ENCODE peak calls at places on chromosomes 13 and 19, in nine cellular contexts. X is sigmoid colon, J is endodermal cell, U is AG04450, K is pancreas, G is bronchial epithelial cell, O is IMR-90, N is cardiac fibroblast, Z is fibroblast of pulmonary artery. E is an unnamed sample.

GRCh38 chr13:30705672-30706071 is 29.7 kb upstream of the ALOX5AP start:
- DNase-seq in Z (no peak), U (no peak), J (peak; percentile 62), O (no peak), N (no peak), X (no peak), G (peak; percentile 76), K (no peak), E (no peak)

GRCh38 chr13:99418663-99419140 is 82.6 kb upstream of the TM9SF2 start:
- DNase-seq in U (no peak), N (no peak), O (no peak), Z (no peak), X (no peak), K (no peak), G (no peak), J (no peak), E (no peak)

GRCh38 chr19:55251296-55252081 is 7.3 kb downstream of the PPP6R1 start:
- DNase-seq in Z (peak; percentile 27), K (no peak), N (peak; percentile 19), X (no peak), O (peak; percentile 16), G (peak; percentile 41), U (no peak), J (no peak), E (no peak)

GRCh38 chr13:66405908-66406802 is 824.0 kb downstream of the PCDH9 start:
- DNase-seq in G (peak; percentile 55), J (no peak), N (peak; percentile 73), U (peak; percentile 16), O (peak; percentile 65), Z (peak; percentile 53), K (no peak), X (no peak), E (peak; percentile 49)

GRCh38 chr13:40306817-40307216 is 359.6 kb downstream of the FOXO1 start:
- DNase-seq in J (no peak), Z (no peak), O (no peak), X (no peak), G (peak; percentile 51), N (no peak), K (no peak), U (no peak), E (no peak)

GRCh38 chr13:29490561-29490960 is 104.9 kb downstream of the SLC7A1 start:
- DNase-seq in O (no peak), U (no peak), N (no peak), G (no peak), X (no peak), Z (no peak), K (no peak), J (no peak), E (no peak)

GRCh38 chr13:109707044-109707794 is 79.2 kb downstream of the IRS2 start:
- DNase-seq in X (no peak), J (no peak), K (no peak), Z (no peak), N (no peak), O (no peak), U (no peak), G (no peak), E (no peak)

GRCh38 chr19:29673451-29674371 is 8.4 kb downstream of the PLEKHF1 start:
- DNase-seq in O (no peak), N (no peak), Z (no peak), G (no peak), J (no peak), U (no peak), X (peak; percentile 59), K (peak; percentile 64), E (no peak)

GRCh38 chr13:63279136-63279535 is 1863.5 kb upstream of the PCDH20 start:
- DNase-seq in Z (no peak), G (no peak), N (no peak), O (no peak), X (no peak), K (no peak), U (no peak), J (no peak), E (no peak)

GRCh38 chr19:46733693-46734240 is 12.1 kb upstream of the FKRP start:
- DNase-seq in U (no peak), K (no peak), X (no peak), N (no peak), O (no peak), Z (no peak), G (no peak), J (no peak), E (no peak)

GRCh38 chr19:48090281-48090802 is 20.3 kb downstream of the PLA2G4C start:
- DNase-seq in K (no peak), X (no peak), G (no peak), N (no peak), O (no peak), J (no peak), U (no peak), Z (no peak), E (peak; percentile 80)

GRCh38 chr13:94352057-94352456 is 127.4 kb downstream of the DCT start:
- DNase-seq in Z (no peak), J (no peak), N (peak; percentile 44), U (no peak), K (no peak), G (no peak), O (peak; percentile 31), X (no peak), E (no peak)

GRCh38 chr13:78437781-78438180 is 165.6 kb downstream of the POU4F1 start:
- DNase-seq in G (no peak), O (no peak), K (no peak), U (no peak), Z (no peak), N (no peak), J (no peak), X (no peak), E (no peak)

GRCh38 chr19:55196803-55197202 is 12.5 kb downstream of the PTPRH start:
- DNase-seq in K (no peak), N (no peak), J (no peak), U (no peak), Z (no peak), X (no peak), O (no peak), G (no peak), E (no peak)

GRCh38 chr19:10254244-10254643 is 2.2 kb downstream of the MRPL4 start:
- DNase-seq in J (peak; percentile 24), Z (no peak), X (no peak), N (no peak), O (no peak), G (no peak), K (no peak), U (no peak), E (no peak)
- H3K4me3 ChIP-seq in J (no peak overlapping the region), Z (no peak overlapping the region), X (no peak overlapping the region), N (no peak overlapping the region), O (no peak overlapping the region), G (no peak overlapping the region), K (no peak overlapping the region), U (no peak overlapping the region), E (no peak overlapping the region)

DNA sequence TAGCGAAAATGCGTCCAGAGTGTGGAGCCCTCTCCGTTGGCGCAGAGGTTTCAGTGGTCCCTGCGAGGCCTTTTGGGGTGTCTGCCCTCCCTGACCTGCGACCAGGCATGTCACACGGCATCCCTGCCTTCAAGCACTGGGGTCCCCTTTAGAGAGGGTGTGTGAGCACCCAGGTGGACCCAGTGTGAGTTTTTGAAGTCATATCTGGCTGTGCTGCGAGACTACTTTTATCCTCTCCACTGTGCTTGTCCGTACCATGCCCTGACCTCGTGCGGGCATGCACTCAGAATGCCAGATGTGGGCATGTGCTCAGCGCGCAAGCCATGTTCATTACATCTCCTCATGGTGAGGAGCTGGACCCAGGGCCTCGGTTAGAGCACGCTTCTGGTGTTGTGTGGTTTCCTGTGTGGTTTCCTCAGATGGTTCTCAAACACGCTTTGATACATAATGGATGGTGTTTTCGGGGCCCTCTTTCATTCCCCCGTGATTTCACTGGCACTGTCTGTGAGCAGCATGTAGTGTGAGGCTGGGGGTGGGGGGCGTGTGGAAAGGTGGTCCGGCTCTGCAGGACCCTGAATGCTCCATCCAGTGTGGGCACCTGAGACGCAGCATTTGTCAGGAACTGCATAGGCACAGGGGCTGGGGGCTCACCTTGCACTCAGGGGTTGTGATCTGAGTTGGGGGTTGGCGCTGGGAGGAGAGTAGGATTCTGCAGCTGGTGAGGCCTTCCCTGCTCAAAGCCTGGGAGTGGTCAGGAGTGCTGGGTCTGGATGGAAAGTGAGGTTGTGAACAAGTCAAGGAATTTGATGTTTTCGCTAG is 2.3 kb downstream of the TFDP1 start:
- DNase-seq in N (no peak), Z (no peak), X (peak; percentile 45), G (no peak), U (no peak), K (no peak), O (no peak), J (peak; percentile 30), E (no peak)
- TF ChIP-seq CTCF in N (no peak), Z (no peak), X (no peak), G (no peak), U (no peak), K (no peak), O (no peak), J (no peak), E (no peak)

GRCh38 chr19:1611353-1611752 is 6.1 kb upstream of the UQCR11 start:
- DNase-seq in K (no peak), Z (no peak), N (no peak), J (no peak), G (no peak), U (no peak), X (no peak), O (no peak), E (no peak)

GRCh38 chr19:1610579-1610978 is 5.3 kb upstream of the UQCR11 start:
- DNase-seq in G (no peak), N (no peak), U (no peak), O (no peak), J (no peak), X (no peak), K (no peak), Z (no peak), E (no peak)

GRCh38 chr19:1606138-1606651 is 933 bp upstream of the UQCR11 start:
- DNase-seq in O (no peak), N (no peak), U (no peak), J (no peak), Z (no peak), K (peak; percentile 74), X (no peak), G (no peak), E (no peak)

GRCh38 chr19:1609680-1610474 is 4.6 kb upstream of the UQCR11 start:
- DNase-seq in Z (no peak), K (no peak), O (no peak), G (no peak), J (no peak), N (no peak), X (no peak), U (no peak), E (no peak)

GRCh38 chr19:1608414-1609391 is 3.4 kb upstream of the UQCR11 start:
- DNase-seq in G (no peak), N (no peak), Z (no peak), U (no peak), O (no peak), X (no peak), K (no peak), J (no peak), E (no peak)
- H3K4me3 ChIP-seq in G (no peak overlapping the region), N (no peak overlapping the region), Z (no peak overlapping the region), U (no peak overlapping the region), O (no peak overlapping the region), X (no peak overlapping the region), K (no peak overlapping the region), J (no peak overlapping the region), E (no peak overlapping the region)

DNA sequence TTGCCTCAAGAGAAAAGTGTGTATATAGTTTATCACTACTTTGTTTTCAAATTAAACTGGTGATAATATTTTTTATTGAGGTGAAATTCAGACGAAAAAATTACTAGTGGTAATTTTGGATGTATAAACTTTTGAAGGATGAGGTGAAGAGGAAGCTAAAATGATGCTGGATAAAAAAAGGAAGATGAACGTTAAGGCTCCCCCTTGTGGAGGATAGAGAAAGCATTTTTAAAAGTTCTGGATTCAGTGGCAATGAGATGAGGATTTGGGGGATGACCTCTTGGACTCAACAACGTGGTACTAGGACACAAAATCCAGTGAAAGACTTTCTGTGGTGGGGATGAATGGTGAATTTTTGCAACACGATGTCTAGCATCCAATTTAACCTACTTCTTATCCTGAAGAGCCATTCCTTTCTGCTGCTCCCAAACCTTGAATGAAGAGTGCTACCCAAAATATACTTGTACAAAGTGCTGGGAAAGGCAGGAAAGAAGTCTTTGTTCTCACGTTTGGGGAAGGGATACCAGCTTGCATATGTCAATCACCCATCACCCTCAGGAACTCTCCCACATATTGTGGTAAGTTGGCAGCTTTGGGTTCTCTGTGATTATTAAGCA is 7.3 kb upstream of the SIGLEC5 start:
- DNase-seq in J (no peak), U (no peak), O (no peak), N (no peak), K (no peak), G (peak; percentile 1), X (no peak), Z (peak; percentile 11), E (no peak)
- TF ChIP-seq CTCF in J (peak; percentile 72), U (peak; percentile 40), O (peak; percentile 28), N (peak; percentile 55), K (no peak), G (peak; percentile 32), X (no peak), Z (peak; percentile 37), E (peak; percentile 47)

E was measured in AG10803.